ENCODE peak calls at places on chromosomes 3 and 15, in seven cellular contexts. U is AG08395, B is fibroblast of lung, K is G401, O is lung microvascular endothelial cell, P is T-helper 2 cell, X is neuronal stem cell. J is an unnamed sample.

GRCh38 chr3:113157408-113157980 is 53.9 kb upstream of the BOC start:
- DNase-seq in U (peak; percentile 31), B (no peak), K (no peak), O (no peak), P (no peak), X (no peak), J (no peak)

GRCh38 chr3:82587174-82587573 is 825.7 kb upstream of the GBE1 start:
- DNase-seq in U (no peak), B (no peak), K (no peak), O (no peak), P (no peak), X (no peak), J (no peak)

GRCh38 chr3:50260942-50261441 is 8.0 kb upstream of the SEMA3B start:
- DNase-seq in U (no peak), B (no peak), K (no peak), O (no peak), P (no peak), X (no peak), J (peak; percentile 33)

GRCh38 chr3:57060089-57060829 is at the start of gene SPATA12:
- DNase-seq in U (peak; percentile 97), B (peak; percentile 83), K (no peak), O (peak; percentile 96), P (no peak), X (no peak), J (peak; percentile 94)

GRCh38 chr3:182980204-182981037 is at the start of gene DCUN1D1:
- DNase-seq in U (peak; percentile 97), B (peak; percentile 78), K (peak; percentile 84), O (peak; percentile 89), P (peak; percentile 89), X (peak; percentile 88), J (peak; percentile 94)

GRCh38 chr3:115359507-115359906 is 212.4 kb upstream of the ZBTB20 start:
- DNase-seq in U (no peak), B (peak; percentile 52), K (no peak), O (peak; percentile 30), P (peak; percentile 77), X (no peak), J (peak; percentile 23)

GRCh38 chr3:187017511-187018230 is 87.3 kb downstream of the ST6GAL1 start:
- DNase-seq in U (no peak), B (no peak), K (no peak), O (peak; percentile 77), P (no peak), X (no peak), J (no peak)

GRCh38 chr15:73110246-73110645 is 58.0 kb downstream of the NEO1 start:
- DNase-seq in U (no peak), B (no peak), K (no peak), O (no peak), P (no peak), X (no peak), J (no peak)

GRCh38 chr3:101925564-101925963 is 76.2 kb downstream of the NFKBIZ start:
- DNase-seq in U (no peak), B (no peak), K (no peak), O (no peak), P (no peak), X (no peak), J (no peak)

GRCh38 chr15:74175271-74176191 is 2.0 kb downstream of the ISLR start:
- DNase-seq in U (no peak), B (no peak), K (no peak), O (no peak), P (no peak), X (no peak), J (no peak)

GRCh38 chr3:17605032-17605431 is 137.4 kb downstream of the TBC1D5 start:
- DNase-seq in U (peak; percentile 66), B (peak; percentile 82), K (no peak), O (peak; percentile 80), P (no peak), X (no peak), J (peak; percentile 73)

GRCh38 chr15:70265986-70266385 is 168.3 kb upstream of the TLE3 start:
- DNase-seq in U (no peak), B (no peak), K (no peak), O (no peak), P (no peak), X (no peak), J (no peak)

GRCh38 chr15:67880651-67881182 is 40.9 kb upstream of the RNU6-1 start:
- DNase-seq in U (no peak), B (no peak), K (no peak), O (no peak), P (no peak), X (no peak), J (no peak)

GRCh38 chr3:177361042-177361938 is 164.0 kb upstream of the TBL1XR1 start:
- DNase-seq in U (no peak), B (no peak), K (no peak), O (no peak), P (no peak), X (no peak), J (no peak)

GRCh38 chr3:155232605-155233004 is 60.9 kb downstream of the STRIT1 start:
- DNase-seq in U (peak; percentile 93), B (peak; percentile 93), K (peak; percentile 92), O (peak; percentile 63), P (no peak), X (no peak), J (peak; percentile 97)

GRCh38 chr3:3743754-3744153 is 55.5 kb upstream of the LRRN1 start:
- DNase-seq in U (no peak), B (no peak), K (no peak), O (no peak), P (no peak), X (no peak), J (no peak)

GRCh38 chr3:65231544-65231943 is 543.7 kb upstream of the ADAMTS9 start:
- DNase-seq in U (no peak), B (no peak), K (no peak), O (no peak), P (no peak), X (no peak), J (no peak)

GRCh38 chr3:118772036-118773030 is 262.3 kb downstream of the IGSF11 start:
- DNase-seq in U (no peak), B (peak; percentile 3), K (no peak), O (no peak), P (no peak), X (no peak), J (no peak)

GRCh38 chr15:52208306-52208946 is 17.2 kb upstream of the GNB5 start:
- DNase-seq in U (peak; percentile 83), B (peak; percentile 68), K (peak; percentile 70), O (peak; percentile 71), P (peak; percentile 81), X (peak; percentile 67), J (peak; percentile 41)

GRCh38 chr15:34721157-34721801 is 33.5 kb downstream of the GJD2 start:
- DNase-seq in U (no peak), B (no peak), K (no peak), O (no peak), P (no peak), X (no peak), J (no peak)

GRCh38 chr15:40115670-40116093 is 7.0 kb upstream of the BMF start:
- DNase-seq in U (no peak), B (no peak), K (no peak), O (no peak), P (peak; percentile 77), X (no peak), J (no peak)

GRCh38 chr3:194577985-194578905 is 55.0 kb downstream of the TMEM44 start:
- DNase-seq in U (peak; percentile 84), B (peak; percentile 84), K (no peak), O (peak; percentile 94), P (no peak), X (no peak), J (peak; percentile 92)

GRCh38 chr3:33886015-33886414 is 87.6 kb downstream of the PDCD6IP start:
- DNase-seq in U (no peak), B (peak; percentile 28), K (no peak), O (no peak), P (no peak), X (no peak), J (no peak)

GRCh38 chr15:80749589-80749988 is 29.6 kb upstream of the CEMIP start:
- DNase-seq in U (no peak), B (no peak), K (no peak), O (no peak), P (no peak), X (no peak), J (no peak)

GRCh38 chr15:80418892-80419537 is 14.8 kb downstream of the ARNT2 start:
- DNase-seq in U (peak; percentile 70), B (peak; percentile 62), K (peak; percentile 32), O (peak; percentile 60), P (peak; percentile 30), X (no peak), J (peak; percentile 23)

GRCh38 chr15:62068071-62068786 is 1.5 kb downstream of the C2CD4A start:
- DNase-seq in U (no peak), B (peak; percentile 46), K (no peak), O (peak; percentile 60), P (peak; percentile 21), X (peak; percentile 30), J (peak; percentile 64)

GRCh38 chr15:70763120-70763949 is at the start of gene UACA:
- DNase-seq in U (peak; percentile 98), B (peak; percentile 95), K (peak; percentile 84), O (peak; percentile 96), P (peak; percentile 70), X (peak; percentile 98), J (peak; percentile 99)

GRCh38 chr3:134768116-134768515 is 26.9 kb upstream of the EPHB1 start:
- DNase-seq in U (no peak), B (no peak), K (no peak), O (no peak), P (no peak), X (no peak), J (no peak)

GRCh38 chr3:45665101-45665572 is 24.1 kb upstream of the SACM1L start:
- DNase-seq in U (no peak), B (peak; percentile 43), K (peak; percentile 90), O (peak; percentile 81), P (peak; percentile 83), X (no peak), J (peak; percentile 56)

GRCh38 chr15:70870066-70870465 is 16.1 kb upstream of the LARP6 start:
- DNase-seq in U (peak; percentile 74), B (peak; percentile 92), K (no peak), O (no peak), P (no peak), X (no peak), J (peak; percentile 78)

GRCh38 chr3:190532626-190533155 is 18.8 kb downstream of the IL1RAP start:
- DNase-seq in U (no peak), B (no peak), K (no peak), O (no peak), P (no peak), X (no peak), J (no peak)

GRCh38 chr15:79430901-79431635 is 1.1 kb upstream of the MINAR1 start:
- DNase-seq in U (no peak), B (no peak), K (peak; percentile 72), O (no peak), P (no peak), X (peak; percentile 18), J (no peak)

GRCh38 chr15:91872356-91873132 is 19.0 kb downstream of the SLCO3A1 start:
- DNase-seq in U (no peak), B (no peak), K (no peak), O (no peak), P (no peak), X (no peak), J (no peak)

GRCh38 chr15:91424001-91424400 is 323.9 kb downstream of the SV2B start:
- DNase-seq in U (no peak), B (no peak), K (peak; percentile 60), O (no peak), P (no peak), X (no peak), J (no peak)

GRCh38 chr3:3801510-3801841 is 2.2 kb downstream of the LRRN1 start:
- DNase-seq in U (no peak), B (no peak), K (no peak), O (no peak), P (no peak), X (peak; percentile 84), J (no peak)

GRCh38 chr3:65385805-65386204 is 652.9 kb downstream of the MAGI1 start:
- DNase-seq in U (no peak), B (no peak), K (peak; percentile 27), O (no peak), P (no peak), X (no peak), J (no peak)

J was measured in foreskin fibroblast.